ENCODE peak calls at places on chromosomes 16 and 17, in nine cellular contexts. D, N, B, L, F, J, X, U and W are unnamed samples.

GRCh38 chr17:10792156-10792555 is 11.7 kb downstream of the TMEM238L start:
- DNase-seq in J (no peak), B (no peak), L (peak; percentile 84), U (no peak), D (no peak), F (no peak), X (no peak), N (no peak), W (no peak)

GRCh38 chr16:9503251-9503986 is 412.0 kb downstream of the HAPSTR1 start:
- DNase-seq in X (no peak), N (no peak), J (no peak), F (no peak), B (no peak), U (no peak), L (no peak), D (no peak), W (no peak)

GRCh38 chr16:52991572-52991971 is 61.1 kb downstream of the CHD9NB start:
- DNase-seq in N (no peak), J (no peak), U (no peak), L (no peak), B (no peak), D (no peak), F (no peak), X (no peak), W (no peak)

GRCh38 chr16:30351586-30352419 is 3.3 kb downstream of the CD2BP2 start:
- DNase-seq in U (peak; percentile 95), X (peak; percentile 76), L (no peak), J (no peak), N (peak; percentile 93), F (peak; percentile 97), B (peak; percentile 83), D (no peak), W (peak; percentile 75)

GRCh38 chr17:40841246-40841645 is 18.8 kb upstream of the KRT10 start:
- DNase-seq in X (no peak), J (no peak), U (no peak), D (no peak), N (peak; percentile 46), B (no peak), F (no peak), L (no peak), W (no peak)

GRCh38 chr16:10453159-10453510 is 67.3 kb downstream of the ATF7IP2 start:
- DNase-seq in B (no peak), N (no peak), D (no peak), L (no peak), U (no peak), F (no peak), X (no peak), J (no peak), W (no peak)

GRCh38 chr17:40122466-40122943 is 734 bp downstream of the MSL1 start:
- DNase-seq in B (peak; percentile 52), J (no peak), D (no peak), U (peak; percentile 71), N (peak; percentile 54), F (no peak), X (peak; percentile 41), L (no peak), W (no peak)

GRCh38 chr17:70945386-70945785 is 776.1 kb downstream of the KCNJ2 start:
- DNase-seq in F (peak; percentile 53), U (no peak), D (no peak), J (peak; percentile 33), X (no peak), L (no peak), B (no peak), N (no peak), W (no peak)

GRCh38 chr16:49338867-49339266 is 34.7 kb upstream of the C16orf78 start:
- DNase-seq in B (no peak), D (no peak), X (no peak), J (no peak), F (no peak), U (no peak), L (no peak), N (no peak), W (no peak)

GRCh38 chr16:46573008-46573833 is 48.0 kb downstream of the SHCBP1 start:
- DNase-seq in U (no peak), X (peak; percentile 40), N (peak; percentile 34), L (peak; percentile 26), D (no peak), J (no peak), F (peak; percentile 5), B (peak; percentile 90), W (no peak)

GRCh38 chr17:31321481-31321880 is at the start of gene EVI2A:
- DNase-seq in U (no peak), B (peak; percentile 85), D (no peak), X (peak; percentile 70), L (peak; percentile 76), N (peak; percentile 70), F (peak; percentile 83), J (peak; percentile 92), W (no peak)

GRCh38 chr17:17059301-17059890 is 17.1 kb downstream of the MPRIP start:
- DNase-seq in U (no peak), J (no peak), N (no peak), L (no peak), F (no peak), X (no peak), D (no peak), B (no peak), W (no peak)

GRCh38 chr17:31926100-31926729 is 10.6 kb upstream of the SUZ12 start:
- DNase-seq in D (no peak), J (no peak), B (no peak), X (no peak), U (no peak), N (no peak), F (no peak), L (no peak), W (no peak)

GRCh38 chr16:23141959-23142740 is 7.1 kb downstream of the USP31 start:
- DNase-seq in X (no peak), B (no peak), U (no peak), J (no peak), D (no peak), F (peak; percentile 16), L (peak; percentile 93), N (no peak), W (no peak)

GRCh38 chr17:622356-622755 is 92.3 kb downstream of the VPS53 start:
- DNase-seq in F (peak; percentile 63), L (peak; percentile 67), B (peak; percentile 49), X (peak; percentile 53), U (no peak), J (peak; percentile 73), D (no peak), N (peak; percentile 9), W (no peak)

GRCh38 chr16:86306811-86307517 is 203.4 kb upstream of the FOXF1 start:
- DNase-seq in F (peak; percentile 89), L (no peak), N (peak; percentile 96), U (no peak), X (peak; percentile 56), D (no peak), J (peak; percentile 11), B (peak; percentile 57), W (no peak)

GRCh38 chr16:85464342-85465305 is 148.5 kb upstream of the GSE1 start:
- DNase-seq in D (no peak), N (no peak), U (no peak), B (no peak), X (no peak), J (no peak), F (no peak), L (no peak), W (no peak)

GRCh38 chr17:60145006-60145935 is 4.5 kb upstream of the CA4 start:
- DNase-seq in D (no peak), N (no peak), L (no peak), X (no peak), U (no peak), B (no peak), J (no peak), F (peak; percentile 28), W (no peak)

GRCh38 chr17:58285422-58285810 is 4.7 kb upstream of the MPO start:
- DNase-seq in L (no peak), J (no peak), D (no peak), B (no peak), U (no peak), N (peak; percentile 13), X (no peak), F (peak; percentile 11), W (no peak)

GRCh38 chr16:75203667-75204409 is 3.1 kb downstream of the CTRB2 start:
- DNase-seq in B (no peak), J (no peak), U (peak; percentile 65), L (no peak), F (no peak), N (no peak), X (no peak), D (no peak), W (no peak)

GRCh38 chr16:14111713-14112538 is 40.8 kb downstream of the MRTFB start:
- DNase-seq in N (peak; percentile 11), L (peak; percentile 18), J (no peak), U (peak; percentile 68), X (no peak), F (peak; percentile 29), B (no peak), D (no peak), W (no peak)

GRCh38 chr17:64398330-64398729 is 7.7 kb upstream of the PECAM1 start:
- DNase-seq in B (no peak), F (no peak), J (no peak), U (no peak), L (no peak), D (no peak), N (no peak), X (no peak), W (no peak)

GRCh38 chr16:85176541-85177447 is 64.5 kb upstream of the CIBAR2 start:
- DNase-seq in B (no peak), J (no peak), N (no peak), X (no peak), L (no peak), F (no peak), U (no peak), D (no peak), W (no peak)

GRCh38 chr17:78123258-78123929 is 5.2 kb downstream of the TMC6 start:
- DNase-seq in F (no peak), N (no peak), U (no peak), J (no peak), X (no peak), L (no peak), D (no peak), B (no peak), W (no peak)

GRCh38 chr17:30234954-30235353 is 543 bp downstream of the SLC6A4 start:
- DNase-seq in X (no peak), J (no peak), L (no peak), N (no peak), D (no peak), F (no peak), B (no peak), U (no peak), W (no peak)

GRCh38 chr17:83079340-83079747 is at the start of gene METRNL:
- DNase-seq in U (peak; percentile 83), D (no peak), N (peak; percentile 70), X (peak; percentile 63), B (peak; percentile 72), F (peak; percentile 62), J (peak; percentile 53), L (no peak), W (no peak)

GRCh38 chr17:79341529-79341780 is 266.8 kb downstream of the ENGASE start:
- DNase-seq in B (no peak), J (no peak), F (no peak), D (no peak), N (no peak), U (no peak), L (no peak), X (no peak), W (no peak)

GRCh38 chr17:13812350-13812749 is 210.6 kb upstream of the HS3ST3A1 start:
- DNase-seq in D (no peak), J (no peak), U (no peak), L (no peak), X (no peak), F (no peak), B (no peak), N (no peak), W (no peak)

GRCh38 chr17:1241904-1242303 is 28.3 kb upstream of the BHLHA9 start:
- DNase-seq in J (no peak), N (peak; percentile 70), D (no peak), X (no peak), F (peak; percentile 40), L (peak; percentile 9), U (peak; percentile 53), B (no peak), W (no peak)

GRCh38 chr17:63116967-63117366 is 150.9 kb downstream of the TANC2 start:
- DNase-seq in N (peak; percentile 21), X (peak; percentile 34), U (peak; percentile 40), D (no peak), F (peak; percentile 58), B (no peak), J (peak; percentile 34), L (peak; percentile 77), W (no peak)

GRCh38 chr16:86072328-86073102 is 173.6 kb downstream of the IRF8 start:
- DNase-seq in B (peak; percentile 65), F (peak; percentile 82), X (peak; percentile 57), L (peak; percentile 8), U (peak; percentile 76), D (no peak), N (peak; percentile 69), J (peak; percentile 74), W (peak; percentile 4)